ENCODE peak calls at places on chromosomes 12 and 14, in four cellular contexts. G is GM12878, U is K562, J is IMR-90. N is an unnamed sample.

GRCh38 chr14:61319086-61319485 is 2.3 kb upstream of the PRKCH start:
- DNase-seq in G (no peak), U (no peak), J (no peak), N (no peak)

GRCh38 chr12:53006810-53007742 is 820 bp downstream of the EIF4B start:
- DNase-seq in U (peak; percentile 93), G (peak; percentile 32), J (peak; percentile 55), N (peak; percentile 88)

GRCh38 chr12:106269150-106269771 is 21.4 kb upstream of the CKAP4 start:
- DNase-seq in J (no peak), G (no peak), U (peak; percentile 57), N (no peak)

GRCh38 chr14:102474934-102475333 is 34.6 kb downstream of the ANKRD9 start:
- DNase-seq in G (no peak), J (peak; percentile 80), U (no peak), N (no peak)

GRCh38 chr12:120261951-120262851 is 3.3 kb downstream of the PXN start:
- DNase-seq in G (no peak), J (no peak), U (peak; percentile 31), N (peak; percentile 62)

GRCh38 chr14:71119832-71120231 is 212.6 kb downstream of the PCNX1 start:
- DNase-seq in U (no peak), G (no peak), J (peak; percentile 32), N (no peak)

GRCh38 chr12:78887008-78887407 is 22.4 kb downstream of the SYT1 start:
- DNase-seq in J (peak; percentile 80), U (no peak), G (no peak), N (peak; percentile 30)

GRCh38 chr12:26939192-26939832 is 1.0 kb downstream of the FGFR1OP2 start:
- DNase-seq in G (peak; percentile 34), J (peak; percentile 31), U (peak; percentile 37), N (no peak)

GRCh38 chr14:88321692-88322504 is 1.2 kb downstream of the KCNK10 start:
- DNase-seq in J (no peak), U (no peak), G (no peak), N (no peak)

GRCh38 chr12:95940514-95940913 is 1.9 kb downstream of the CCDC38 start:
- DNase-seq in G (no peak), U (no peak), J (no peak), N (no peak)

GRCh38 chr14:74062809-74063150 is 21.5 kb downstream of the ALDH6A1 start:
- DNase-seq in J (peak; percentile 15), U (no peak), G (no peak), N (no peak)

GRCh38 chr14:20711275-20712069 is 22.9 kb downstream of the ANG start:
- DNase-seq in J (no peak), G (no peak), U (peak; percentile 42), N (no peak)

GRCh38 chr14:36655963-36656768 is 5.5 kb upstream of the PAX9 start:
- DNase-seq in J (no peak), U (no peak), G (no peak), N (peak; percentile 66)

GRCh38 chr14:68404652-68405183 is 388.1 kb downstream of the ZFP36L1 start:
- DNase-seq in J (peak; percentile 37), U (peak; percentile 55), G (no peak), N (no peak)
- H3K4me1 ChIP-seq in J (peaks cover 25% of the 10 kb centered on the region), U (peaks cover 10% of the 10 kb centered on the region), G (peaks cover 73% of the 10 kb centered on the region), N (peaks cover 32% of the 10 kb centered on the region)

DNA sequence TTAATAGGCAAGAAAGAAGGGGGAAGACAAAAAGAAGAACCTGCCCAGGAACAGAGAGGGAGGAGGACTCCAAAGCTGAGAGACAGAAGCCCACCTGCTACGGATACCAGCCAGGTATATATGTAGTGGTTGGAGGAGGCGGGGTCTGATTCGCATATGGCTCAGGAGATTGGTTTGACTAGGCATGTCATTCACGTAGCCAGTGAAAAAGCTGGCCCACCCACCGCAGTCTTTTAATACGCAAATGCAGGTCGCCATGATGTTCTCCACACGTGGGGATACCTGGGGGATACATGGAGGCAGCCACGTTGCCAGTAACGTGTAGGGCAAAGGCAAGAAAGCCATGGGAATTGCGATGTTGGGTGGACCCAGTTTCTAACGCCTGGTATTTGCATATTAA is 73.2 kb downstream of the NTS start:
- DNase-seq in U (no peak), J (no peak), G (no peak), N (no peak)
- TF ChIP-seq USF2 in U (no peak), J (no peak), G (no peak), N (no peak)

GRCh38 chr12:109258201-109258600 is 50.9 kb downstream of the FOXN4 start:
- DNase-seq in U (no peak), J (no peak), G (no peak), N (no peak)

GRCh38 chr12:109253913-109254544 is 55.1 kb downstream of the FOXN4 start:
- DNase-seq in G (no peak), J (no peak), U (no peak), N (no peak)

GRCh38 chr12:109252799-109253198 is 56.3 kb downstream of the FOXN4 start:
- DNase-seq in U (no peak), G (no peak), J (no peak), N (no peak)

GRCh38 chr12:109256011-109256410 is 53.1 kb downstream of the FOXN4 start:
- DNase-seq in U (no peak), G (no peak), J (no peak), N (no peak)

DNA sequence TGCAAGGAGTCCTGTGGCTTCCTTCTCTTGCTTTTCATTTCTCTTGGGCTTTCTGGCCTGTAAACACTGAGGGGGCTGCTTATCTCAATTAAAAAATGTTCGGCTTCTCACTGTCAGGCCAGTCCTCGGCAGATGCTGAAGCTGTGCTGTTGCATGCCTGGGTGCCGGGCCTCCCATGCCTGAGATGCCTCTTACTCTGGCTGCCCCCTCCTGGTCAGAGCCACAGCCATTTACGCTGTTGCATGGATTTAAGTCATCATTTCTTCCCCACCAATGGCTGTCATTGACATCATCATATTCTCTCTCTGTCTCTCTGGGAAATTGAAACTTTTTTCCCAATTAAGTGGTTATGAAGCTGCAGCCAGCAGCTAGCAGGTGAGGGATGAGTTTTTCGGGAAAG is 53.7 kb downstream of the FOXN4 start:
- DNase-seq in J (peak; percentile 21), U (peak; percentile 37), G (no peak), N (peak; percentile 45)
- TF ChIP-seq ELK1 in J (no peak), U (no peak), G (no peak), N (no peak)

DNA sequence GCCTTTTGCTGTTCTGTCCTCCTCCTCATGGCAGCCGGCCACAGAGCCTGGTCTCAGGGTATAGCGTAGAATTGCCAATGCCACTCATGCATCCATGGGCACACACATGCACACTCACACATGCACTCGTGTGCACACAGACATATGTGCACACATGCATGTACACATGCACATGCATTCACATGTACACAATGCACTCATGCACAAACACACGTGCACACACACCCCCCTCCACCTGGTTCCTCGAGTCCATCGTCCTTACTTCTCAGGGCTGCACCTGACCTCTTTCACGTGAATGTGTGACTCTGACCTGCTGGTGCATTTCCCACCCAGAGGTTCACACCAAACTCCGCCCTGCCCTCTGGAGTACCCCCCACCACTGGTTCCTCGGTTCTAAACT is 60.6 kb downstream of the BCL11B start:
- DNase-seq in U (no peak), G (no peak), J (no peak), N (no peak)
- H3K4me1 ChIP-seq in U (no peaks in the 10 kb centered on the region), G (no peaks in the 10 kb centered on the region), J (no peaks in the 10 kb centered on the region), N (no peaks in the 10 kb centered on the region)

N was measured in A549.